ENCODE peak calls at places on chromosomes 2 and 18, in five cellular contexts. K is mammary epithelial cell, C is cardiac muscle cell, Q is neural progenitor cell, P is BJ. G is an unnamed sample.

GRCh38 chr18:23737578-23737977 is 48.3 kb downstream of the LAMA3 start:
- DNase-seq in P (no peak), C (no peak), Q (no peak), K (no peak), G (no peak)

GRCh38 chr2:152028182-152028862 is 70.5 kb downstream of the CACNB4 start:
- DNase-seq in P (no peak), K (peak), C (peak), Q (no peak), G (no peak)

GRCh38 chr18:77039196-77040140 is 93.1 kb downstream of the MBP start:
- DNase-seq in Q (no peak), C (no peak), P (no peak), K (peak), G (no peak)

GRCh38 chr2:54247115-54247514 is 8.9 kb downstream of the TSPYL6 start:
- DNase-seq in Q (no peak), C (no peak), K (no peak), P (no peak), G (no peak)

GRCh38 chr2:75334076-75334475 is 134.8 kb upstream of the TACR1 start:
- DNase-seq in K (no peak), Q (no peak), C (no peak), P (no peak), G (no peak)

GRCh38 chr2:180191352-180192124 is 184.4 kb upstream of the CWC22 start:
- DNase-seq in K (no peak), P (no peak), C (peak), Q (no peak), G (no peak)

GRCh38 chr18:67618061-67618460 is 101.5 kb upstream of the DSEL start:
- DNase-seq in Q (no peak), C (no peak), P (no peak), K (no peak), G (no peak)

GRCh38 chr2:12718662-12719399 is 2.1 kb downstream of the TRIB2 start:
- DNase-seq in P (no peak), Q (peak), K (peak), C (peak), G (no peak)

GRCh38 chr2:27191107-27191829 is 20.6 kb upstream of the ATRAID start:
- DNase-seq in C (peak), P (no peak), K (peak), Q (peak), G (no peak)

GRCh38 chr2:224163573-224164307 is 124.7 kb upstream of the SERPINE2 start:
- DNase-seq in K (peak), P (no peak), Q (no peak), C (peak), G (no peak)

GRCh38 chr2:21930224-21930623 is 806.5 kb downstream of the TDRD15 start:
- DNase-seq in C (peak), K (no peak), P (no peak), Q (no peak), G (no peak)

GRCh38 chr2:113694438-113694837 is 62.0 kb downstream of the SLC35F5 start:
- DNase-seq in C (no peak), K (no peak), P (no peak), Q (no peak), G (no peak)

GRCh38 chr18:11500153-11501122 is 109.0 kb upstream of the SLC35G4 start:
- DNase-seq in Q (no peak), P (peak), C (peak), K (peak), G (peak)

GRCh38 chr2:215498411-215498810 is 62.5 kb upstream of the FN1 start:
- DNase-seq in Q (no peak), K (peak), C (peak), P (no peak), G (no peak)

GRCh38 chr18:42561521-42561920 is 554.0 kb downstream of the RIT2 start:
- DNase-seq in K (no peak), C (no peak), Q (no peak), P (no peak), G (no peak)

GRCh38 chr18:72375628-72376027 is 168.5 kb downstream of the CBLN2 start:
- DNase-seq in K (no peak), Q (no peak), P (no peak), C (no peak), G (no peak)

GRCh38 chr18:73384246-73384645 is 516.5 kb upstream of the NETO1 start:
- DNase-seq in Q (no peak), C (no peak), P (no peak), K (no peak), G (no peak)

GRCh38 chr2:66869076-66869475 is 434.2 kb downstream of the MEIS1 start:
- DNase-seq in C (peak), P (peak), Q (no peak), K (peak), G (no peak)

GRCh38 chr2:99864561-99865216 is 277.7 kb downstream of the AFF3 start:
- DNase-seq in K (no peak), Q (no peak), C (peak), P (no peak), G (no peak)

GRCh38 chr2:102376052-102376591 is 20.5 kb downstream of the IL18R1 start:
- DNase-seq in C (no peak), P (no peak), K (no peak), Q (no peak), G (no peak)

GRCh38 chr2:231821908-231822307 is 35.7 kb downstream of the COPS7B start:
- DNase-seq in C (no peak), Q (no peak), P (no peak), K (no peak), G (no peak)

GRCh38 chr18:80046961-80047541 is 12.8 kb downstream of the RBFA start:
- DNase-seq in P (no peak), C (no peak), Q (no peak), K (no peak), G (no peak)

GRCh38 chr2:208496129-208496528 is 89.5 kb downstream of the PTH2R start:
- DNase-seq in Q (peak), C (no peak), P (no peak), K (no peak), G (no peak)

GRCh38 chr2:74481961-74482800 is 617 bp downstream of the CCDC142 start:
- DNase-seq in P (no peak), Q (peak), C (peak), K (peak), G (no peak)

GRCh38 chr2:159933727-159934049 is 128.7 kb downstream of the PLA2R1 start:
- DNase-seq in C (no peak), K (no peak), P (no peak), Q (no peak), G (no peak)

GRCh38 chr2:198775737-198776136 is 682.0 kb downstream of the SATB2 start:
- DNase-seq in P (no peak), K (no peak), C (no peak), Q (no peak), G (no peak)

GRCh38 chr2:174627216-174627615 is 29.6 kb upstream of the WIPF1 start:
- DNase-seq in C (no peak), P (no peak), Q (no peak), K (no peak), G (no peak)

GRCh38 chr2:145096582-145096981 is 576.7 kb upstream of the ZEB2 start:
- DNase-seq in C (peak), K (peak), Q (no peak), P (no peak), G (no peak)

GRCh38 chr2:234880551-234881211 is 71.1 kb upstream of the SH3BP4 start:
- DNase-seq in Q (no peak), P (no peak), K (peak), C (peak), G (peak)

GRCh38 chr2:6793371-6793770 is 72.3 kb downstream of the CMPK2 start:
- DNase-seq in C (peak), K (no peak), P (no peak), Q (no peak), G (no peak)

GRCh38 chr2:23602113-23602512 is 217.1 kb downstream of the KLHL29 start:
- DNase-seq in K (peak), Q (no peak), P (peak), C (peak), G (peak)

GRCh38 chr2:171271380-171271779 is 110.7 kb upstream of the TLK1 start:
- DNase-seq in Q (no peak), P (no peak), C (no peak), K (no peak), G (no peak)

GRCh38 chr2:96869281-96869823 is 528 bp downstream of the SEMA4C start:
- DNase-seq in K (peak), Q (peak), C (peak), P (no peak), G (no peak)

GRCh38 chr18:8912348-8913057 is 190.0 kb upstream of the NDUFV2 start:
- DNase-seq in C (no peak), P (no peak), K (no peak), Q (peak), G (no peak)

GRCh38 chr2:75596784-75597183 is 36.0 kb upstream of the EVA1A start:
- DNase-seq in K (no peak), Q (no peak), P (no peak), C (no peak), G (no peak)

GRCh38 chr2:45951025-45951737 is 299.7 kb downstream of the PRKCE start:
- DNase-seq in K (no peak), Q (no peak), C (no peak), P (no peak), G (no peak)

GRCh38 chr18:13437034-13437433 is 218.5 kb downstream of the LDLRAD4 start:
- DNase-seq in K (no peak), Q (no peak), P (no peak), C (no peak), G (no peak)

GRCh38 chr2:171788316-171788993 is 101.2 kb downstream of the DYNC1I2 start:
- DNase-seq in C (no peak), P (no peak), K (no peak), Q (no peak), G (no peak)

GRCh38 chr2:114316532-114317300 is 125.7 kb upstream of the DPP10 start:
- DNase-seq in K (no peak), P (no peak), Q (no peak), C (no peak), G (no peak)

DNA sequence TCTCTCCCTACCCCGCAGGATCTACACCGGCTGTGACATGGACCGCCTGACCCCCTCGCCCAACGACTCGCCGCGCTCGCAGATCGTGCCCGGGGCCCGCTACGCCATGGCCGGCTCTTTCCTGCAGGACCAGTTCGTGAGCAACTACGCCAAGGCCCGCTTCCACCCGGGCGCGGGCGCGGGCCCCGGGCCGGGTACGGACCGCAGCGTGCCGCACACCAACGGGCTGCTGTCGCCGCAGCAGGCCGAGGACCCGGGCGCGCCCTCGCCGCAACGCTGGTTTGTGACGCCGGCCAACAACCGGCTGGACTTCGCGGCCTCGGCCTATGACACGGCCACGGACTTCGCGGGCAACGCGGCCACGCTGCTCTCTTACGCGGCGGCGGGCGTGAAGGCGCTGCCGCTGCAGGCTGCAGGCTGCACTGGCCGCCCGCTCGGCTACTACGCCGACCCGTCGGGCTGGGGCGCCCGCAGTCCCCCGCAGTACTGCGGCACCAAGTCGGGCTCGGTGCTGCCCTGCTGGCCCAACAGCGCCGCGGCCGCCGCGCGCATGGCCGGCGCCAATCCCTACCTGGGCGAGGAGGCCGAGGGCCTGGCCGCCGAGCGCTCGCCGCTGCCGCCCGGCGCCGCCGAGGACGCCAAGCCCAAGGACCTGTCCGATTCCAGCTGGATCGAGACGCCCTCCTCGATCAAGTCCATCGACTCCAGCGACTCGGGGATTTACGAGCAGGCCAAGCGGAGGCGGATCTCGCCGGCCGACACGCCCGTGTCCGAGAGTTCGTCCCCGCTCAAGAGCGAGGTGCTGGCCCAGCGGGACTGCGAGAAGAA is 7.5 kb downstream of the TBR1 start:
- DNase-seq in P (no peak), C (no peak), Q (peak), K (no peak), G (no peak)
- H3K4me3 ChIP-seq in P (no peak), C (peak), Q (peak), K (peak), G (no peak)

GRCh38 chr2:10078704-10079191 is 1.5 kb downstream of the CYS1 start:
- DNase-seq in C (peak), P (peak), K (no peak), Q (no peak), G (no peak)
- TF ChIP-seq CTCF in C (no peak), P (no peak), K (no peak), Q (no peak), G (no peak)

DNA sequence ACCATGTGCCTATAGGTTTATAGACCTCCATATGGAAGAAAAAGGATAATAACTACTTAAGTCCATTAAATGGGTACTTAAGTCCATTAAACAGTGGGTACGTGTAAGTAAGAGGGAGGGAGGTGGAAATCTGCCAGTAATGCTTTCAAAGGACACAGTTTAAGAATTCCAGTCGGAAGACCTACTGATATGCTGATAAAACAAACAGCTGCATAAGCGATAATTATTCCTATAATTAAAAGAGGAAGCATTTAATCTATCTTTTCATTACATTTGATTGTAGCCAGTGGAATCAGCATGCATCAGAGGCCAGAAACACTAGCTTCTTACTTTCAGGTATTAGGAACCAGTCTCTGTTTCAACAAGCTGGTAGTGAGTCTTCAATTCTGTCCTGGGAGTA is 96.4 kb upstream of the DDX18 start:
- DNase-seq in C (no peak), Q (no peak), K (no peak), P (no peak), G (no peak)
- H3K4me3 ChIP-seq in C (no peak), Q (no peak), K (no peak), P (no peak), G (no peak)

DNA sequence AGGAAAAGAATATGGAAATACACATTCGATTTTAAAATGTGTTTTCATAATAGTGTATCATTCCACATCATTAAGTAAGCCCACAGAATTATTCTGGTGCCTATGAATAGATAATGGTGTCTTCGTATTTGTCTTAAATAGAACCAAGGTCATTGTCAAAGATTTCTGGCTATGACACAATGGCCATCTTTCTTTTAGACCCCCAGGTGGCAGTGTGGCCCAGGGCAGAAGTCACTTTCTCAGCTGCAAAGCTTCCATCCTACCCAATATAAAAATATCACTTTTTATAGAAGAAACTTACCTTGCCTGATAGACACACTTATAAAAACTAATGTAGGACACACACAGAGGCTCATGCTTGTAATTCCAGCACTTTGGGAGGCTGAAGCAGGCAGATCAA is 57.5 kb downstream of the ZRANB3 start:
- DNase-seq in K (peak), C (peak), Q (no peak), P (no peak), G (no peak)
- TF ChIP-seq CTCF in K (peak), C (peak), Q (peak), P (peak), G (peak)

GRCh38 chr2:239102266-239102665 is 254.4 kb downstream of the TWIST2 start:
- DNase-seq in K (no peak), C (no peak), Q (no peak), P (no peak), G (no peak)
- H3K4me3 ChIP-seq in K (no peak), C (no peak), Q (no peak), P (no peak), G (no peak)

GRCh38 chr2:105399207-105399861 is 483 bp upstream of the FHL2 start:
- DNase-seq in C (no peak), Q (no peak), P (no peak), K (no peak), G (no peak)
- TF ChIP-seq CTCF in C (no peak), Q (peak), P (no peak), K (no peak), G (no peak)

G was measured in HFF-Myc.